ENCODE peak calls at places on chromosomes 2 and 18, in four cellular contexts. One of them, this sample, is unnamed.

GRCh38 chr2:163247151-163247872 is 408.7 kb upstream of the KCNH7 start:
- DNase-seq in fibroblast of lung: peak
- DNase-seq in K562: no peak
- DNase-seq in kidney: no peak
- DNase-seq in this sample: no peak

GRCh38 chr2:39243469-39244123 is at the start of gene CDKL4:
- DNase-seq in fibroblast of lung: peak
- DNase-seq in kidney: peak
- DNase-seq in K562: no peak
- DNase-seq in this sample: no peak

GRCh38 chr2:223779877-223780276 is 57.5 kb downstream of the AP1S3 start:
- DNase-seq in fibroblast of lung: peak
- DNase-seq in kidney: no peak
- DNase-seq in K562: peak
- DNase-seq in this sample: no peak

GRCh38 chr2:19073522-19073921 is 284.9 kb downstream of the OSR1 start:
- DNase-seq in kidney: no peak
- DNase-seq in fibroblast of lung: peak
- DNase-seq in K562: no peak
- DNase-seq in this sample: peak

GRCh38 chr2:62197017-62197586 is 1.2 kb downstream of the B3GNT2 start:
- DNase-seq in K562: peak
- DNase-seq in fibroblast of lung: no peak
- DNase-seq in kidney: no peak
- DNase-seq in this sample: no peak

GRCh38 chr2:70145851-70146739 is 44.7 kb downstream of the C2orf42 start:
- DNase-seq in K562: no peak
- DNase-seq in fibroblast of lung: no peak
- DNase-seq in kidney: no peak
- DNase-seq in this sample: no peak

GRCh38 chr18:48619501-48619900 is 80.7 kb downstream of the CTIF start:
- DNase-seq in fibroblast of lung: no peak
- DNase-seq in K562: no peak
- DNase-seq in kidney: no peak
- DNase-seq in this sample: no peak

GRCh38 chr18:57080479-57080878 is 66.4 kb upstream of the BOD1L2 start:
- DNase-seq in fibroblast of lung: no peak
- DNase-seq in kidney: no peak
- DNase-seq in K562: no peak
- DNase-seq in this sample: no peak

GRCh38 chr2:68237404-68237803 is 14.9 kb downstream of the PPP3R1 start:
- DNase-seq in K562: no peak
- DNase-seq in kidney: no peak
- DNase-seq in fibroblast of lung: peak
- DNase-seq in this sample: no peak

GRCh38 chr2:102064679-102065674 is 73.2 kb downstream of the IL1R2 start:
- DNase-seq in kidney: no peak
- DNase-seq in K562: no peak
- DNase-seq in fibroblast of lung: peak
- DNase-seq in this sample: no peak

GRCh38 chr2:12675352-12675795 is 41.4 kb upstream of the TRIB2 start:
- DNase-seq in K562: peak
- DNase-seq in kidney: no peak
- DNase-seq in fibroblast of lung: peak
- DNase-seq in this sample: no peak

GRCh38 chr2:105712166-105712915 is 32.4 kb upstream of the NCK2 start:
- DNase-seq in kidney: no peak
- DNase-seq in K562: no peak
- DNase-seq in fibroblast of lung: peak
- DNase-seq in this sample: peak

GRCh38 chr2:230521386-230521785 is 105.4 kb downstream of the SP100 start:
- DNase-seq in fibroblast of lung: no peak
- DNase-seq in kidney: no peak
- DNase-seq in K562: no peak
- DNase-seq in this sample: no peak

GRCh38 chr2:33433279-33434235 is 42.9 kb upstream of the RASGRP3 start:
- DNase-seq in fibroblast of lung: no peak
- DNase-seq in K562: no peak
- DNase-seq in kidney: no peak
- DNase-seq in this sample: no peak

GRCh38 chr2:57570961-57571360 is 475.6 kb upstream of the VRK2 start:
- DNase-seq in kidney: no peak
- DNase-seq in K562: no peak
- DNase-seq in fibroblast of lung: no peak
- DNase-seq in this sample: no peak

GRCh38 chr2:108935231-108935863 is 53.7 kb downstream of the EDAR start:
- DNase-seq in K562: no peak
- DNase-seq in fibroblast of lung: no peak
- DNase-seq in kidney: peak
- DNase-seq in this sample: no peak

GRCh38 chr2:169656164-169656563 is 38.0 kb downstream of the CFAP210 start:
- DNase-seq in K562: no peak
- DNase-seq in fibroblast of lung: no peak
- DNase-seq in kidney: no peak
- DNase-seq in this sample: no peak

GRCh38 chr2:21392660-21393059 is 268.9 kb downstream of the TDRD15 start:
- DNase-seq in K562: no peak
- DNase-seq in kidney: no peak
- DNase-seq in fibroblast of lung: no peak
- DNase-seq in this sample: no peak

GRCh38 chr18:58781627-58782194 is 83.0 kb upstream of the ZNF532 start:
- DNase-seq in fibroblast of lung: peak
- DNase-seq in K562: peak
- DNase-seq in kidney: peak
- DNase-seq in this sample: peak

GRCh38 chr18:24427484-24427883 is 1.0 kb downstream of the IMPACT start:
- DNase-seq in kidney: no peak
- DNase-seq in K562: no peak
- DNase-seq in fibroblast of lung: peak
- DNase-seq in this sample: no peak

GRCh38 chr2:238080518-238080917 is 19.6 kb upstream of the ESPNL start:
- DNase-seq in kidney: no peak
- DNase-seq in K562: no peak
- DNase-seq in fibroblast of lung: no peak
- DNase-seq in this sample: no peak

GRCh38 chr2:61220768-61221167 is 58.8 kb downstream of the C2orf74 start:
- DNase-seq in fibroblast of lung: peak
- DNase-seq in kidney: no peak
- DNase-seq in K562: no peak
- DNase-seq in this sample: no peak

GRCh38 chr2:131094655-131095281 is 1.5 kb upstream of the FAM168B start:
- DNase-seq in K562: no peak
- DNase-seq in fibroblast of lung: peak
- DNase-seq in kidney: no peak
- DNase-seq in this sample: no peak

GRCh38 chr2:187403568-187404260 is 44.3 kb downstream of the CALCRL start:
- DNase-seq in kidney: no peak
- DNase-seq in fibroblast of lung: peak
- DNase-seq in K562: no peak
- DNase-seq in this sample: no peak

GRCh38 chr2:12389354-12390045 is 327.2 kb upstream of the TRIB2 start:
- DNase-seq in K562: no peak
- DNase-seq in kidney: no peak
- DNase-seq in fibroblast of lung: peak
- DNase-seq in this sample: no peak

GRCh38 chr2:65550246-65550645 is 117.8 kb upstream of the SPRED2 start:
- DNase-seq in fibroblast of lung: no peak
- DNase-seq in kidney: no peak
- DNase-seq in K562: no peak
- DNase-seq in this sample: no peak

GRCh38 chr2:133755515-133756311 is 187.4 kb upstream of the NCKAP5 start:
- DNase-seq in kidney: no peak
- DNase-seq in K562: no peak
- DNase-seq in fibroblast of lung: peak
- DNase-seq in this sample: no peak

GRCh38 chr18:7779226-7779625 is 212.1 kb downstream of the PTPRM start:
- DNase-seq in fibroblast of lung: no peak
- DNase-seq in K562: no peak
- DNase-seq in kidney: no peak
- DNase-seq in this sample: no peak

GRCh38 chr2:239137165-239137889 is 263.5 kb downstream of the HDAC4 start:
- DNase-seq in K562: no peak
- DNase-seq in fibroblast of lung: no peak
- DNase-seq in kidney: no peak
- DNase-seq in this sample: no peak

GRCh38 chr2:159617080-159617479 is 732 bp upstream of the BAZ2B start:
- DNase-seq in kidney: no peak
- DNase-seq in K562: no peak
- DNase-seq in fibroblast of lung: no peak
- DNase-seq in this sample: no peak

GRCh38 chr2:101736861-101737291 is 39.4 kb downstream of the MAP4K4 start:
- DNase-seq in kidney: no peak
- DNase-seq in K562: no peak
- DNase-seq in fibroblast of lung: peak
- DNase-seq in this sample: peak

GRCh38 chr18:74817576-74817975 is 219.9 kb downstream of the ZNF407 start:
- DNase-seq in K562: no peak
- DNase-seq in fibroblast of lung: peak
- DNase-seq in kidney: no peak
- DNase-seq in this sample: no peak

GRCh38 chr18:74818776-74819175 is 221.1 kb downstream of the ZNF407 start:
- DNase-seq in kidney: no peak
- DNase-seq in fibroblast of lung: no peak
- DNase-seq in K562: no peak
- DNase-seq in this sample: no peak

GRCh38 chr18:74819433-74820059 is 221.9 kb downstream of the ZNF407 start:
- DNase-seq in fibroblast of lung: no peak
- DNase-seq in kidney: no peak
- DNase-seq in K562: no peak
- DNase-seq in this sample: no peak

GRCh38 chr18:74825460-74825859 is 227.8 kb downstream of the ZNF407 start:
- DNase-seq in K562: no peak
- DNase-seq in kidney: no peak
- DNase-seq in fibroblast of lung: no peak
- DNase-seq in this sample: no peak

DNA sequence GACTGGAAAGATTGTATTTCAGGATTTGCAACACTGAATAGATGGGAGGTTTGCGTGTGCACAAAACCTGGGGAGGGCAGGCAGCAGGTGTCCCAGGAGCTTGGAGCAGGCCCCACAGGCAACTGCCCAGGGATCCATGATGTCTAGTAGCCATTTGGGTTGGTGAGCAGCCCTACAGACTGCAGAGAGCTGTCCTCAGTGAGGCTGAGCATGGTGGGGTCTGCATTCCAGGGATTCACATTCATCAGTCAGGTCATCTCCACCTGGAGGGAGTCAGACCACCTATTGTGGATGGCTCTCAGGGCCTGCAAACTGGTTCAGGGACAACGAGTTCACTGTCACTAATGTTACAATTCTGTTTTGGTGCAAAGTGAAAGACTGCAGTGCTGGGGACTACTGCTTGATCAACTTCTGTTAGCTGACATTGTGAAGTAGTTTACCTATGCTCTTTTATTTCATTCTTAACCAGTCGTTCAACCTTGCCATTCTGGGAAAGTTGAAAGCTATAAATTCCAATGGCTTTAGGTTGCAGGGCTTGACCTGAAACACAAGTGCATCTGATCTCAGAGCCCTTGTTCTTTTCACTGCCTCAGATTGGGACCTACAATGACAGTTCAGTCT is 222.6 kb downstream of the ZNF407 start:
- DNase-seq in kidney: no peak
- DNase-seq in fibroblast of lung: no peak
- DNase-seq in K562: no peak
- DNase-seq in this sample: no peak
- H3K9ac ChIP-seq in kidney: no peak
- H3K9ac ChIP-seq in fibroblast of lung: no peak
- H3K9ac ChIP-seq in K562: no peak
- H3K9ac ChIP-seq in this sample: no peak

GRCh38 chr2:46939596-46940359 is 24.2 kb upstream of the MCFD2 start:
- DNase-seq in kidney: peak
- DNase-seq in fibroblast of lung: no peak
- DNase-seq in K562: no peak
- DNase-seq in this sample: no peak

GRCh38 chr2:46935071-46935470 is 19.5 kb upstream of the MCFD2 start:
- DNase-seq in fibroblast of lung: no peak
- DNase-seq in kidney: no peak
- DNase-seq in K562: no peak
- DNase-seq in this sample: no peak

GRCh38 chr2:46942143-46942526 is 26.5 kb upstream of the MCFD2 start:
- DNase-seq in fibroblast of lung: peak
- DNase-seq in kidney: peak
- DNase-seq in K562: peak
- DNase-seq in this sample: no peak

GRCh38 chr2:46936566-46936965 is 21.0 kb upstream of the MCFD2 start:
- DNase-seq in kidney: no peak
- DNase-seq in fibroblast of lung: peak
- DNase-seq in K562: no peak
- DNase-seq in this sample: no peak

DNA sequence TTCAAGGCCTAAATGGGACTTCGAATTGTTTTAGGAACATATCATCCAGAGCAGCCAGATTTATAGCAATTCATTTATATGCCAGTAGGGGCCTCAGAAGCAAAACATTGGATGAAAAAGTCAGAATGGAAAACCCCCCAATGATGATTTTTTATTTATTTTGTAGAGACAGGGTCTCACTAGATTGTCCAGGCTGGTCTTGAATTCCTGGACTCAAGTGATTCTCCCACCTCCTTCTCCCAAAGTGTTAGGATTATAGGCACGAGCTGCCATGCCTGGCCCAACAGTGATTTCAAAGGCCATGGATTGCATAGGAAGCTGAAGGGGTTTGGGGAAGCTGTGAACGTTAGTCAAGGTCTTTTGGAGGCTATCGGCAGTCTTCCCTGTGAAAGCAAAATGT is 21.9 kb upstream of the MCFD2 start:
- DNase-seq in K562: no peak
- DNase-seq in fibroblast of lung: no peak
- DNase-seq in kidney: no peak
- DNase-seq in this sample: no peak
- TF ChIP-seq CTCF in K562: no peak
- TF ChIP-seq CTCF in fibroblast of lung: peak
- TF ChIP-seq CTCF in kidney: peak
- TF ChIP-seq CTCF in this sample: peak

GRCh38 chr2:128090575-128090908 is 458 bp upstream of the UGGT1 start:
- DNase-seq in kidney: no peak
- DNase-seq in K562: no peak
- DNase-seq in fibroblast of lung: no peak
- DNase-seq in this sample: no peak
- H3K9ac ChIP-seq in kidney: peak
- H3K9ac ChIP-seq in K562: peak
- H3K9ac ChIP-seq in fibroblast of lung: peak
- H3K9ac ChIP-seq in this sample: peak

GRCh38 chr2:178479758-178480226 is 465 bp upstream of the PLEKHA3 start:
- DNase-seq in fibroblast of lung: no peak
- DNase-seq in kidney: no peak
- DNase-seq in K562: no peak
- DNase-seq in this sample: no peak
- TF ChIP-seq CTCF in fibroblast of lung: no peak
- TF ChIP-seq CTCF in kidney: no peak
- TF ChIP-seq CTCF in K562: no peak
- TF ChIP-seq CTCF in this sample: no peak